ENCODE peak calls at places on chromosome 19, in six cellular contexts. C is fibroblast of pulmonary artery; U is CD4-positive, CD25-positive, alpha-beta regulatory T cell; H is cardiac fibroblast; L is coronary artery; R is aorta. O is an unnamed sample.

GRCh38 chr19:42114412-42114811 is 17.8 kb downstream of the POU2F2 start:
- DNase-seq in C (no peak), U (no peak), L (no peak), R (no peak), H (no peak), O (no peak)

GRCh38 chr19:485583-486236 is 10.6 kb upstream of the MADCAM1 start:
- DNase-seq in C (no peak), L (no peak), U (no peak), H (peak; percentile 11), R (no peak), O (no peak)

GRCh38 chr19:43820861-43821215 is 6.3 kb upstream of the ZNF283 start:
- DNase-seq in U (no peak), L (no peak), C (no peak), R (no peak), H (no peak), O (no peak)

GRCh38 chr19:22605275-22606211 is 28.6 kb upstream of the ZNF492 start:
- DNase-seq in L (no peak), H (no peak), U (no peak), R (no peak), C (no peak), O (no peak)

GRCh38 chr19:53980553-53981407 is 10.7 kb upstream of the CACNG6 start:
- DNase-seq in L (no peak), U (no peak), R (no peak), H (peak; percentile 96), C (peak; percentile 93), O (no peak)

GRCh38 chr19:49639401-49640112 is 386 bp downstream of the RRAS start:
- DNase-seq in C (no peak), R (no peak), H (no peak), U (no peak), L (no peak), O (no peak)

GRCh38 chr19:53808710-53809125 is 15.4 kb downstream of the NLRP12 start:
- DNase-seq in H (peak; percentile 74), L (no peak), R (no peak), U (no peak), C (peak; percentile 74), O (no peak)

GRCh38 chr19:36051236-36051635 is 2.8 kb downstream of the THAP8 start:
- DNase-seq in H (no peak), C (no peak), L (no peak), R (no peak), U (no peak), O (no peak)

GRCh38 chr19:15201374-15202023 is 704 bp upstream of the NOTCH3 start:
- DNase-seq in C (no peak), U (no peak), L (no peak), H (no peak), R (no peak), O (no peak)

GRCh38 chr19:49590971-49591730 is at the start of gene PRR12:
- DNase-seq in H (peak; percentile 81), R (peak; percentile 78), U (peak; percentile 72), L (no peak), C (peak; percentile 77), O (peak; percentile 75)

GRCh38 chr19:48090281-48090802 is 20.3 kb downstream of the PLA2G4C start:
- DNase-seq in R (no peak), C (no peak), L (no peak), U (no peak), H (no peak), O (no peak)

GRCh38 chr19:38433268-38433733 is at the start of gene RYR1:
- DNase-seq in L (no peak), C (peak; percentile 10), U (peak; percentile 40), R (peak; percentile 81), H (peak; percentile 26), O (no peak)

GRCh38 chr19:8367327-8368001 is 3.5 kb downstream of the ANGPTL4 start:
- DNase-seq in R (peak; percentile 89), L (peak; percentile 96), U (no peak), C (peak; percentile 99), H (peak; percentile 99), O (no peak)

GRCh38 chr19:52217576-52217975 is 27.7 kb downstream of the PPP2R1A start:
- DNase-seq in C (no peak), H (no peak), R (no peak), L (no peak), U (no peak), O (no peak)

GRCh38 chr19:35229601-35230000 is 1.1 kb upstream of the FAM187B start:
- DNase-seq in L (peak; percentile 55), R (no peak), U (no peak), H (no peak), C (no peak), O (no peak)

GRCh38 chr19:45163156-45163555 is 2.4 kb upstream of the NKPD1 start:
- DNase-seq in U (no peak), R (no peak), C (no peak), L (no peak), H (no peak), O (no peak)

GRCh38 chr19:54164369-54165068 is 5.0 kb upstream of the LENG1 start:
- DNase-seq in C (peak; percentile 40), H (peak; percentile 61), L (no peak), R (peak; percentile 86), U (peak; percentile 9), O (no peak)

GRCh38 chr19:35027851-35028599 is 2.2 kb upstream of the SCN1B start:
- DNase-seq in U (no peak), L (no peak), C (no peak), R (no peak), H (peak; percentile 50), O (no peak)

GRCh38 chr19:4208385-4209094 is 20.8 kb upstream of the EBI3 start:
- DNase-seq in L (no peak), H (peak; percentile 28), C (peak; percentile 28), R (no peak), U (no peak), O (no peak)

GRCh38 chr19:13206581-13206980 is 56.4 kb downstream of the IER2 start:
- DNase-seq in C (no peak), L (no peak), U (no peak), H (no peak), R (no peak), O (no peak)

GRCh38 chr19:13208131-13208963 is 58.1 kb downstream of the IER2 start:
- DNase-seq in H (peak; percentile 85), R (peak; percentile 79), L (no peak), C (peak; percentile 83), U (peak; percentile 41), O (no peak)

GRCh38 chr19:13208964-13209796 is 59.0 kb downstream of the IER2 start:
- DNase-seq in R (no peak), H (no peak), C (no peak), L (no peak), U (no peak), O (no peak)

GRCh38 chr19:13209797-13210775 is 59.9 kb downstream of the IER2 start:
- DNase-seq in U (no peak), R (no peak), C (no peak), L (no peak), H (no peak), O (no peak)

GRCh38 chr19:13207237-13208130 is 57.3 kb downstream of the IER2 start:
- DNase-seq in L (no peak), U (no peak), C (no peak), R (no peak), H (no peak), O (no peak)
- H3K4me3 ChIP-seq in L (peak overlapping the region; percentile 79), U (peak overlapping the region; percentile 80), C (peak overlapping the region; percentile 19), R (peak overlapping the region; percentile 37), H (peak overlapping the region; percentile 30), O (no peak overlapping the region)

GRCh38 chr19:17243340-17243853 is 2.3 kb downstream of the NR2F6 start:
- DNase-seq in C (no peak), H (no peak), U (no peak), L (no peak), R (no peak), O (no peak)
- H3K4me3 ChIP-seq in C (peak overlapping the region; percentile 89), H (peak overlapping the region; percentile 86), U (no peak overlapping the region), L (peak overlapping the region; percentile 98), R (peak overlapping the region; percentile 86), O (no peak overlapping the region)

GRCh38 chr19:11849264-11849615 is 714 bp downstream of the ZNF439 start:
- DNase-seq in L (no peak), C (no peak), U (no peak), R (no peak), H (peak; percentile 8), O (peak; percentile 32)
- H3K4me3 ChIP-seq in L (peak overlapping the region; percentile 79), C (peak overlapping the region; percentile 61), U (peak overlapping the region; percentile 22), R (peak overlapping the region; percentile 54), H (peak overlapping the region; percentile 57), O (peak overlapping the region; percentile 64)

DNA sequence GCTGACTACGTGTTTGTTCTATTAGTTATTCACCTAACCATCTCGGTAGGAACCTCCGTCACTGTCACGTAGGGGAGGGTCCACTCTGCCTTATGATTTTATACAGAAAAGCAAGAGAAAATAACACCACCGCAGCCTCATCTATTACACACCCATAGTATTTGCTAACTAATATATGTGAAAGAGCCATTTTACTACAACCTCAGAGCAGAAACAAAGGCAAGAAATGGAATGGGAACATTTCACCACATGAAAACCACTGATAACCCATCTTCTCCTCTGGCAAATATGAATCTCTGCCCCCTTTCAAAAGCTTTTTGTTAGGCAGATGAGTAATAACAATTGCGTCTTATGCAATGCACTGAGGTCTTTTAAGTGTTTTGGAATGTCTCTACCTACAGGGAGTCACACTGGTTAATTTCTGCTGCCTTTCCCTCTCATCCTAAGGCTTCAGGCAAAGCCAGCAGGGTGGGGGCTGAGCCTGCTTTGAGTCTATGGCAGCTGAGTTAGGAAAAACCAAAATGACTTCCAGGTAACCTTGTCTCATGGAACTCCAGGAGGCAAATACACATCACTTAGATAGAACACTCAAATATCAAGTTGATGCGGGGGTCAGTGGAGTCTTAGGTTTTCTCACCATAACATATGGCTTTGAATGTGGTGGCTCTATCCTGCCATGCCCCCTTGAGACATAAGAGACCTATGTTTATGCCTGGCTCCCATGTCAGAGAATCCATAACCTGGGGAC is 15.0 kb downstream of the TSHZ3 start:
- DNase-seq in U (no peak), R (no peak), C (peak; percentile 78), L (no peak), H (peak; percentile 64), O (no peak)
- H3K4me3 ChIP-seq in U (no peak overlapping the region), R (no peak overlapping the region), C (no peak overlapping the region), L (no peak overlapping the region), H (no peak overlapping the region), O (no peak overlapping the region)